ENCODE peak calls at places on chromosomes 11 and 22, in four cellular contexts. O, S, D and V are unnamed samples.
A peak's percentile ranks its signal among the peaks of the same experiment; 100 is the strongest.

GRCh38 chr11:122202951-122203456 is 87.0 kb upstream of the BLID start:
- DNase-seq in O (peak; percentile 68), D (peak; percentile 59), S (peak; percentile 55), V (peak; percentile 63)

GRCh38 chr11:57484141-57484710 is 23.9 kb downstream of the RTN4RL2 start:
- DNase-seq in O (no peak), S (no peak), D (no peak), V (no peak)

GRCh38 chr11:12433571-12434061 is 56.2 kb downstream of the PARVA start:
- DNase-seq in S (no peak), O (no peak), D (no peak), V (no peak)

GRCh38 chr11:92643827-92644226 is 325.6 kb upstream of the MTNR1B start:
- DNase-seq in D (no peak), S (no peak), O (no peak), V (no peak)

GRCh38 chr11:63929616-63930015 is 9.2 kb upstream of the NAA40 start:
- DNase-seq in D (no peak), O (no peak), S (no peak), V (no peak)

GRCh38 chr22:27480487-27480886 is 321.1 kb downstream of the MN1 start:
- DNase-seq in O (no peak), S (peak; percentile 71), D (no peak), V (no peak)

GRCh38 chr22:41215926-41216325 is 10.8 kb downstream of the L3MBTL2 start:
- DNase-seq in D (no peak), S (no peak), O (no peak), V (no peak)

GRCh38 chr11:11806586-11806985 is 35.2 kb upstream of the USP47 start:
- DNase-seq in S (no peak), D (no peak), O (no peak), V (no peak)